ENCODE peak calls at places on chromosomes 16 and 17, in five cellular contexts. C is H1, I is HepG2, R is NT2/D1, J is GM12878. S is an unnamed sample.

GRCh38 chr17:34626141-34626681 is 46.8 kb downstream of the TMEM132E start:
- DNase-seq in C (no peak), I (no peak), R (no peak), J (no peak), S (no peak)

GRCh38 chr16:7085776-7086175 is 246.9 kb upstream of the RBFOX1 start:
- DNase-seq in C (no peak), I (no peak), R (no peak), J (no peak), S (no peak)

GRCh38 chr16:3305109-3306068 is at the start of the genes TIGD7 and ZNF75A:
- DNase-seq in C (peak; percentile 66), I (no peak), R (peak; percentile 88), J (peak; percentile 45), S (peak; percentile 78)

GRCh38 chr17:38550661-38551060 is 55.1 kb downstream of the SRCIN1 start:
- DNase-seq in C (no peak), I (no peak), R (no peak), J (no peak), S (no peak)

GRCh38 chr17:65537845-65538678 is 23.4 kb downstream of the AXIN2 start:
- DNase-seq in C (no peak), I (no peak), R (no peak), J (no peak), S (no peak)

GRCh38 chr16:84641643-84642358 is 6.5 kb upstream of the KLHL36 start:
- DNase-seq in C (no peak), I (no peak), R (no peak), J (no peak), S (no peak)

GRCh38 chr17:59365383-59365981 is 34.0 kb downstream of the YPEL2 start:
- DNase-seq in C (no peak), I (peak; percentile 52), R (no peak), J (no peak), S (no peak)

GRCh38 chr17:35540589-35541404 is 3.3 kb upstream of the SLFN12L start:
- DNase-seq in C (no peak), I (no peak), R (no peak), J (no peak), S (no peak)

GRCh38 chr17:34716291-34716690 is 136.9 kb downstream of the TMEM132E start:
- DNase-seq in C (no peak), I (no peak), R (no peak), J (no peak), S (no peak)

GRCh38 chr17:77602062-77602746 is 356.3 kb upstream of the TNRC6C start:
- DNase-seq in C (no peak), I (no peak), R (no peak), J (no peak), S (no peak)

GRCh38 chr16:4280625-4281024 is 7.8 kb upstream of the TFAP4 start:
- DNase-seq in C (no peak), I (no peak), R (no peak), J (no peak), S (no peak)

GRCh38 chr17:79832211-79833109 is 6.8 kb downstream of the CBX4 start:
- DNase-seq in C (no peak), I (peak; percentile 85), R (no peak), J (no peak), S (no peak)

GRCh38 chr17:7445011-7445927 is at the start of gene CHRNB1:
- DNase-seq in C (peak; percentile 80), I (peak; percentile 85), R (no peak), J (no peak), S (peak; percentile 40)

GRCh38 chr17:5422505-5422904 is 2.5 kb downstream of the RPAIN start:
- DNase-seq in C (no peak), I (peak; percentile 9), R (no peak), J (no peak), S (no peak)

GRCh38 chr17:42194133-42194899 is at the start of gene GHDC:
- DNase-seq in C (no peak), I (peak; percentile 80), R (no peak), J (peak; percentile 53), S (peak; percentile 87)

GRCh38 chr16:82882982-82883863 is 256.5 kb downstream of the CDH13 start:
- DNase-seq in C (no peak), I (no peak), R (no peak), J (no peak), S (no peak)

DNA sequence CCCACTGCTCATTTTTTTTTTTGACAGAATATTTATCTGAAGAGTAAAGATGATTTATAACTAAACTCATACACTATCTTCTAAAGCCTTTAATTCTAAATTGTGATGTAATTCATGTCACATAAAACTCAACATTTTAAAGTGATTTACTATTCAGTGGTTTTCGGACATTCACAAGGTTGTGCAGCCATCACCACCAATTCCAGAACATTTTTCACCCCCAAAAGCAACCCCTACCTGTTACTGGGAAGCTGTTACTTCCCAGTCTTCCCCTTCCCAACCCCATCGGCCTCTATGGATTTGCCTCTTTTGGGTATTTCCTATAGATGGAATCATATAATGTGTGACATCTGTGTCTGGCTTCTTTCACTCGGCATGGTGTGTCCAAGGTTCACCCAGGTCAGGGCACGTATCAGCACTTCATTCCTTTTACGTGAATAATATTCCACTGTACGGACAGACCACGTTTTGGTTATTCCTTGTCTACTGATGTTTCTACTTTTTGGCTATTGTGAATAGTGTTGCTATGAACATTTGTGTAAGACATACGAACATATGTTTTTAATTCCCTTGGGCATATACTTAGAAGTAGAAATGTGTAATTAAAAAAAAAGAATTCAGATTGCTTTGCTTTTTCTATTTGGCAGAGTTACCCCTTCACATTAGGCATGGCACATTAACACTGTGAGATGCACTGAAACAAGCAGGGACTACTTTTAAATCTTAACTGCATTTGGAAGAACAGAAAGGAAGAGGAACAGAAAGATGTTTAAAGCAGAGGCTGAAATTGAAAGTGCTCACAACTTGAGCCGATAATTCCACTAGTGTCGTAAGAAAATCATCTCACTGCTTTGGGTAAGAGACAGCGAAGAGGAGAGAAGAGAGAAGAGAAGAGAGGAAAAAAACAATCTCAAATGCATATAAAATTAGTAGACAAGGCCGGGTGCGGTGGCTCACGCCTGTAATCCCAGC is 105.4 kb downstream of the VPS53 start:
- DNase-seq in C (no peak), I (no peak), R (no peak), J (peak; percentile 30), S (no peak)
- TF ChIP-seq SUZ12 in C (no peak), I (no peak), R (no peak), J (no peak), S (no peak)

DNA sequence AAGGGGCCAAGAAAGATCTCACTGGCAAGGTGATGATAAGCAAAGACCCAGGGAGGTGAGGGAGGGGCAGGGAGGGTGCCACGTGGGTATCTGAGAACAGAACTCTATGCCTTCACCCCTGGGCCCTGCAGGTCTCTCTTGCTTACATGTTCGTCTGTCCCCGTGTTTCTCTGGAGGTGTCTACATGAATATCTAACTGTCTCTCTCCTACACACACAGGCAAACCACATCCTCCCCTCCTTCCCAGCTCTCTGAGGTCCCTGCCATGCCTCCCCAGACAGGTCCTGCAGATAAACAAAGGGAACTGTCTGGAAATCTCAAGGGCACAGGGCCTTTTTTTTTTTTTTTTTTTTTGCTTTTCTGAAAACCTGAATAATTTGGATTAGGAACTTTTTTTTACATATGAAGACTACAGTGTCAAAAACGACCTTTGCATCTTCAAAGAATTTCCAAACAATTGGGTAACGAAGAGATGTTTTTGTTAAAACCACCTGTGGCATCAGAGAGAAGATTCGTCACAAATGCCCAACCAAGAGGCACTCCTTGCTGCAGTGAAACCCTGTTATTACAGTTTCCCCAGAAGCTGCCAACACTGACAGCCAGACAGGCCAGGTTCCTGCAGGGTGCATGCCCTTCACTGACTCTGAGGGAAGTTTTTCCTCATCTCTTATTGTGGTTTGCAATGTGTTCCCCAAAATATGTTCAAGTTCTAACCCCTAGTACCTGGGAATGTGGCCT is 17.8 kb downstream of the PLLP start:
- DNase-seq in C (no peak), I (no peak), R (no peak), J (no peak), S (no peak)
- TF ChIP-seq SUZ12 in C (no peak), I (no peak), R (no peak), J (no peak), S (no peak)

GRCh38 chr17:63405741-63406261 is 40.3 kb downstream of the CYB561 start:
- DNase-seq in C (no peak), I (peak; percentile 67), R (peak; percentile 22), J (no peak), S (peak; percentile 59)
- TF ChIP-seq SUZ12 in C (no peak), I (no peak), R (no peak), J (no peak), S (no peak)

GRCh38 chr17:28325221-28325620 is 6.2 kb downstream of the TMEM97 start:
- DNase-seq in C (no peak), I (no peak), R (no peak), J (no peak), S (no peak)

GRCh38 chr17:28327709-28328108 is 7.6 kb downstream of the IFT20 start:
- DNase-seq in C (no peak), I (no peak), R (no peak), J (no peak), S (no peak)

GRCh38 chr17:28327031-28327607 is 8.1 kb downstream of the TMEM97 start:
- DNase-seq in C (no peak), I (no peak), R (no peak), J (peak; percentile 34), S (no peak)

GRCh38 chr17:28324776-28325175 is 5.8 kb downstream of the TMEM97 start:
- DNase-seq in C (no peak), I (no peak), R (no peak), J (no peak), S (no peak)

DNA sequence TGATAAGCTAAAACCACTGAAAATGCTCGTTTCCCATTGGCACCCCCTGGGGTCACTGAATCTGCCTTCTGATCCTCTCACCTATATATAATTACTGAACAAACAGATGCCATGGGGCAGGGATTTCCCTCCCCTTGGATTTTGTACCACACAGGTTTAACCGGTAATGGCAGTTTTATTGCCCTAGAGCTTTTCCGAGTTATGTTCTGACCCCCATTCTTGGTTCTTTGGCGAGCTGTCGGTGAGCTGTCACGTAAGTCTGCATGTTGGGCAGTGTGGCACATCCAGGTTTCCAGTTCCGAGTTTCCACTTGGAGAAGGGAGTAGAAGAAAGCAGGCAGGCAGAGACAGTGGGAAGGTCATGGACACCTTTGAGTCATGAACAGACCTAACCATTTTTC is 7.1 kb downstream of the TMEM97 start:
- DNase-seq in C (no peak), I (no peak), R (no peak), J (no peak), S (no peak)
- TF ChIP-seq SUZ12 in C (no peak), I (no peak), R (no peak), J (no peak), S (no peak)

S was measured in HEK293T.